ENCODE peak calls at places on chromosomes 5 and 9, in ten cellular contexts. L is heart left ventricle; P is upper lobe of right lung; X is RPMI8226; B is PC-3; F is amygdala; M is stimulated activated CD8-positive, alpha-beta memory T cell treated with anti-CD3 and anti-CD28 coated beads, Interleukin-4, amount 100 ng/mL, for 48 hours; Q is NCI-H1092; J is osteoblast; C is brain microvascular endothelial cell. V is an unnamed sample.

GRCh38 chr5:140135127-140135526 is 9.4 kb downstream of the IGIP start:
- DNase-seq in L (no peak), F (no peak), B (no peak), C (no peak), Q (no peak), J (no peak), X (no peak), M (no peak), P (no peak), V (no peak)

GRCh38 chr9:126773004-126773607 is 31.7 kb upstream of the ZBTB43 start:
- DNase-seq in X (peak), L (no peak), B (peak), J (peak), Q (no peak), F (no peak), C (no peak), P (peak), M (no peak), V (peak)

GRCh38 chr9:38119570-38119969 is 50.5 kb upstream of the SHB start:
- DNase-seq in P (no peak), F (no peak), Q (peak), J (no peak), X (no peak), M (no peak), L (no peak), C (no peak), B (peak), V (peak)

GRCh38 chr9:100366121-100366520 is 13.4 kb upstream of the TEX10 start:
- DNase-seq in L (no peak), Q (no peak), X (no peak), C (no peak), J (no peak), P (no peak), M (no peak), F (no peak), B (no peak), V (no peak)

GRCh38 chr5:134226441-134227192 is 744 bp upstream of the PPP2CA start:
- DNase-seq in Q (no peak), B (no peak), M (no peak), C (no peak), P (no peak), J (no peak), F (no peak), L (no peak), X (peak), V (no peak)

GRCh38 chr9:127175764-127176163 is 53.3 kb upstream of the ANGPTL2 start:
- DNase-seq in C (no peak), Q (no peak), B (no peak), M (no peak), F (no peak), L (no peak), X (no peak), P (peak), J (peak), V (no peak)

GRCh38 chr9:86614871-86615849 is 260.9 kb upstream of the TUT7 start:
- DNase-seq in L (no peak), B (peak), M (peak), Q (no peak), J (no peak), C (peak), X (no peak), P (no peak), F (no peak), V (peak)

GRCh38 chr5:167816354-167816753 is 475.1 kb upstream of the WWC1 start:
- DNase-seq in B (no peak), Q (no peak), P (no peak), C (no peak), L (no peak), X (no peak), M (no peak), J (no peak), F (no peak), V (no peak)

GRCh38 chr9:22053178-22053577 is 44.1 kb upstream of the CDKN2B start:
- DNase-seq in M (no peak), B (peak), Q (no peak), F (no peak), C (peak), J (no peak), P (no peak), L (no peak), X (no peak), V (no peak)

GRCh38 chr5:149831492-149831891 is 101.4 kb downstream of the PPARGC1B start:
- DNase-seq in Q (no peak), C (peak), B (no peak), L (no peak), X (no peak), M (peak), J (peak), F (no peak), P (no peak), V (peak)

GRCh38 chr9:94783121-94783664 is 56.7 kb downstream of the AOPEP start:
- DNase-seq in B (peak), C (peak), L (peak), Q (peak), X (peak), M (peak), P (peak), J (peak), F (peak), V (peak)

V was measured in A549.